ENCODE peak calls at places on chromosomes 13 and 19, in eight cellular contexts. S, N, A, D, U, E, I and R are unnamed samples.
A peak's percentile ranks its signal among the peaks of the same experiment; 100 is the strongest.

GRCh38 chr13:22960827-22961226 is 220.0 kb upstream of the SGCG start:
- DNase-seq in S (no peak), D (no peak), N (no peak), I (no peak), U (no peak), E (no peak), A (no peak), R (no peak)

GRCh38 chr19:28827382-28827781 is 385.6 kb downstream of the UQCRFS1 start:
- DNase-seq in S (no peak), E (no peak), A (no peak), D (no peak), N (no peak), I (no peak), U (no peak), R (no peak)

GRCh38 chr19:29967623-29968022 is 25.6 kb downstream of the URI1 start:
- DNase-seq in N (no peak), A (no peak), S (no peak), E (peak; percentile 44), I (no peak), U (no peak), D (no peak), R (no peak)

GRCh38 chr19:17117250-17117789 is 41.7 kb downstream of the MYO9B start:
- DNase-seq in A (no peak), I (no peak), S (peak; percentile 53), U (no peak), E (no peak), D (no peak), N (peak; percentile 63), R (no peak)

GRCh38 chr19:618247-618619 is 15.1 kb downstream of the POLRMT start:
- DNase-seq in A (no peak), N (no peak), S (no peak), I (no peak), D (no peak), E (no peak), U (no peak), R (no peak)

GRCh38 chr19:4139614-4140236 is 13.7 kb upstream of the CREB3L3 start:
- DNase-seq in I (peak; percentile 54), E (peak; percentile 48), U (peak; percentile 20), A (no peak), N (peak; percentile 90), D (no peak), S (peak; percentile 56), R (peak; percentile 83)

GRCh38 chr19:28377077-28377476 is 835.9 kb downstream of the UQCRFS1 start:
- DNase-seq in I (no peak), A (no peak), N (no peak), U (no peak), D (no peak), S (no peak), E (no peak), R (no peak)

GRCh38 chr19:871446-872265 is 12.2 kb downstream of the CFD start:
- DNase-seq in I (no peak), N (peak; percentile 92), D (no peak), E (no peak), S (no peak), U (no peak), A (peak; percentile 8), R (no peak)

GRCh38 chr13:92948034-92948433 is 278.6 kb upstream of the GPC6 start:
- DNase-seq in U (no peak), A (no peak), N (no peak), S (no peak), I (no peak), E (no peak), D (no peak), R (no peak)

GRCh38 chr19:49301866-49302252 is 23.1 kb downstream of the SLC6A16 start:
- DNase-seq in D (no peak), U (no peak), A (no peak), E (no peak), N (no peak), S (no peak), I (no peak), R (no peak)

GRCh38 chr13:66665991-66666390 is 564.1 kb downstream of the PCDH9 start:
- DNase-seq in N (peak; percentile 65), I (peak; percentile 79), E (peak; percentile 94), U (peak; percentile 66), A (peak; percentile 33), S (peak; percentile 68), D (peak; percentile 76), R (peak; percentile 6)

GRCh38 chr19:291561-292280 is 518 bp upstream of the PLPP2 start:
- DNase-seq in A (no peak), E (no peak), D (no peak), N (peak; percentile 88), I (no peak), U (no peak), S (no peak), R (peak; percentile 64)

GRCh38 chr13:100922599-100922998 is 248.0 kb upstream of the TMTC4 start:
- DNase-seq in E (peak; percentile 5), D (no peak), I (no peak), S (no peak), N (no peak), U (no peak), A (no peak), R (no peak)

GRCh38 chr19:17671906-17672305 is 16.2 kb downstream of the UNC13A start:
- DNase-seq in I (peak; percentile 42), N (peak; percentile 88), E (peak; percentile 42), A (no peak), U (peak; percentile 14), D (no peak), S (no peak), R (peak; percentile 83)

GRCh38 chr13:76570485-76570884 is 315.7 kb downstream of the KCTD12 start:
- DNase-seq in S (no peak), U (no peak), I (no peak), D (no peak), E (no peak), N (no peak), A (peak; percentile 53), R (no peak)

GRCh38 chr19:2495130-2495641 is 19.3 kb downstream of the GADD45B start:
- DNase-seq in E (peak; percentile 45), S (peak; percentile 43), N (peak; percentile 95), I (peak; percentile 55), U (peak; percentile 54), D (no peak), A (no peak), R (peak; percentile 55)

GRCh38 chr19:45275370-45275971 is 24.4 kb downstream of the MARK4 start:
- DNase-seq in A (no peak), S (no peak), I (no peak), D (no peak), E (no peak), N (no peak), U (no peak), R (no peak)

GRCh38 chr19:39705578-39706188 is 1.4 kb downstream of the LGALS14 start:
- DNase-seq in I (no peak), E (no peak), S (no peak), U (no peak), D (no peak), A (no peak), N (no peak), R (no peak)

GRCh38 chr19:7869910-7870511 is 4.2 kb downstream of the PRR36 start:
- DNase-seq in E (no peak), S (no peak), A (peak; percentile 19), N (peak; percentile 84), U (no peak), I (peak; percentile 41), D (no peak), R (peak; percentile 41)